ENCODE peak calls at places on chromosomes 2 and 18, in five cellular contexts. E is stimulated activated CD4-positive, alpha-beta T cell treated with anti-CD3 and anti-CD28 coated beads, TNF-alpha, amount 100 ng/mL, for 4 hours; Y is HEK293T; H is A549; R is T-helper 1 cell. V is an unnamed sample.

GRCh38 chr2:25598911-25599310 is 74.5 kb downstream of the DTNB start:
- DNase-seq in H (no peak), R (no peak), E (no peak), Y (no peak), V (no peak)

GRCh38 chr18:26279428-26279827 is 53.2 kb downstream of the TAF4B start:
- DNase-seq in Y (no peak), E (no peak), R (no peak), H (no peak), V (no peak)

GRCh38 chr2:138324068-138324771 is 177.3 kb upstream of the SPOPL start:
- DNase-seq in Y (no peak), H (no peak), R (no peak), E (no peak), V (no peak)

GRCh38 chr2:37843554-37843953 is 81.5 kb upstream of the RMDN2 start:
- DNase-seq in H (no peak), E (no peak), R (no peak), Y (no peak), V (no peak)

GRCh38 chr2:12855508-12855907 is 138.8 kb downstream of the TRIB2 start:
- DNase-seq in Y (no peak), H (no peak), E (no peak), R (no peak), V (no peak)

GRCh38 chr2:9287400-9288059 is 80.9 kb downstream of the ASAP2 start:
- DNase-seq in Y (no peak), R (no peak), E (no peak), H (peak; percentile 94), V (no peak)

GRCh38 chr2:3009499-3009882 is 368.1 kb downstream of the EIPR1 start:
- DNase-seq in H (no peak), E (no peak), R (no peak), Y (no peak), V (no peak)

GRCh38 chr2:98134138-98134537 is 47.2 kb downstream of the VWA3B start:
- DNase-seq in Y (no peak), E (no peak), R (no peak), H (no peak), V (no peak)

GRCh38 chr2:144451443-144451842 is 68.5 kb downstream of the ZEB2 start:
- DNase-seq in Y (no peak), E (no peak), H (no peak), R (no peak), V (no peak)

GRCh38 chr2:6183231-6183630 is 491.0 kb downstream of the SOX11 start:
- DNase-seq in Y (no peak), H (no peak), R (no peak), E (no peak), V (no peak)

GRCh38 chr2:101200714-101201113 is 49.5 kb upstream of the TBC1D8 start:
- DNase-seq in H (peak; percentile 14), R (no peak), E (no peak), Y (no peak), V (no peak)

GRCh38 chr18:34544930-34545329 is 165.2 kb upstream of the DTNA start:
- DNase-seq in R (no peak), Y (no peak), E (no peak), H (no peak), V (no peak)

GRCh38 chr2:130967020-130967495 is 126.2 kb downstream of the FAM168B start:
- DNase-seq in Y (no peak), H (no peak), R (no peak), E (no peak), V (no peak)

GRCh38 chr2:226159875-226160479 is 639.6 kb downstream of the IRS1 start:
- DNase-seq in R (no peak), E (no peak), H (peak; percentile 32), Y (no peak), V (no peak)

GRCh38 chr2:240713928-240714746 is 22.5 kb downstream of the AQP12A start:
- DNase-seq in Y (no peak), E (no peak), H (no peak), R (no peak), V (no peak)

GRCh38 chr2:158228943-158229508 is 127.3 kb downstream of the UPP2 start:
- DNase-seq in Y (no peak), H (no peak), R (no peak), E (no peak), V (no peak)

GRCh38 chr18:45493830-45494229 is 121.4 kb upstream of the SLC14A2 start:
- DNase-seq in H (no peak), E (no peak), Y (no peak), R (no peak), V (no peak)

GRCh38 chr2:133812826-133813617 is 244.8 kb upstream of the NCKAP5 start:
- DNase-seq in R (no peak), H (peak; percentile 15), Y (no peak), E (no peak), V (no peak)

GRCh38 chr18:75775121-75775520 is 347.6 kb upstream of the SMIM21 start:
- DNase-seq in R (no peak), Y (no peak), H (no peak), E (no peak), V (no peak)

GRCh38 chr18:4284528-4284927 is 170.6 kb downstream of the DLGAP1 start:
- DNase-seq in R (no peak), E (no peak), H (no peak), Y (no peak), V (no peak)

GRCh38 chr18:68221116-68221724 is 493.7 kb downstream of the TMX3 start:
- DNase-seq in E (no peak), H (no peak), Y (no peak), R (no peak), V (no peak)

V was measured in CD8-positive, alpha-beta memory T cell.